ENCODE peak calls at places on chromosomes 7 and 10, in nine cellular contexts. One of them, this sample, is unnamed.
A peak's percentile ranks its signal among the peaks of the same experiment; 100 is the strongest.

GRCh38 chr7:47915066-47915976 is 32.9 kb downstream of the PKD1L1 start:
- DNase-seq in NT2/D1: no peak
- DNase-seq in mammary epithelial cell: no peak
- DNase-seq in activated gamma-delta T cell: no peak
- DNase-seq in HEK293T: no peak
- DNase-seq in BE2C: no peak
- DNase-seq in HTR-8/SVneo: no peak
- DNase-seq in kidney glomerular epithelial cell: peak; percentile 48
- DNase-seq in thoracic aorta: no peak
- DNase-seq in this sample: no peak

GRCh38 chr7:126959649-126960048 is 293.1 kb downstream of the GRM8 start:
- DNase-seq in NT2/D1: no peak
- DNase-seq in mammary epithelial cell: no peak
- DNase-seq in activated gamma-delta T cell: no peak
- DNase-seq in HEK293T: no peak
- DNase-seq in BE2C: peak; percentile 20
- DNase-seq in HTR-8/SVneo: no peak
- DNase-seq in kidney glomerular epithelial cell: no peak
- DNase-seq in thoracic aorta: no peak
- DNase-seq in this sample: no peak

GRCh38 chr7:81256991-81257390 is 338.1 kb upstream of the SEMA3C start:
- DNase-seq in NT2/D1: peak; percentile 15
- DNase-seq in mammary epithelial cell: no peak
- DNase-seq in activated gamma-delta T cell: no peak
- DNase-seq in HEK293T: peak; percentile 14
- DNase-seq in BE2C: peak; percentile 44
- DNase-seq in HTR-8/SVneo: no peak
- DNase-seq in kidney glomerular epithelial cell: no peak
- DNase-seq in thoracic aorta: no peak
- DNase-seq in this sample: peak; percentile 26

GRCh38 chr10:117373848-117374505 is 1.3 kb downstream of the PDZD8 start:
- DNase-seq in NT2/D1: no peak
- DNase-seq in mammary epithelial cell: peak; percentile 57
- DNase-seq in activated gamma-delta T cell: no peak
- DNase-seq in HEK293T: peak; percentile 38
- DNase-seq in BE2C: peak; percentile 28
- DNase-seq in HTR-8/SVneo: no peak
- DNase-seq in kidney glomerular epithelial cell: peak; percentile 34
- DNase-seq in thoracic aorta: no peak
- DNase-seq in this sample: peak; percentile 35

GRCh38 chr10:101566333-101567164 is 21.5 kb downstream of the POLL start:
- DNase-seq in NT2/D1: no peak
- DNase-seq in mammary epithelial cell: no peak
- DNase-seq in activated gamma-delta T cell: no peak
- DNase-seq in HEK293T: peak; percentile 64
- DNase-seq in BE2C: peak; percentile 79
- DNase-seq in HTR-8/SVneo: no peak
- DNase-seq in kidney glomerular epithelial cell: no peak
- DNase-seq in thoracic aorta: no peak
- DNase-seq in this sample: peak; percentile 71

GRCh38 chr7:158077441-158077840 is 510.2 kb downstream of the PTPRN2 start:
- DNase-seq in NT2/D1: no peak
- DNase-seq in mammary epithelial cell: no peak
- DNase-seq in activated gamma-delta T cell: no peak
- DNase-seq in HEK293T: no peak
- DNase-seq in BE2C: no peak
- DNase-seq in HTR-8/SVneo: no peak
- DNase-seq in kidney glomerular epithelial cell: no peak
- DNase-seq in thoracic aorta: no peak
- DNase-seq in this sample: no peak

GRCh38 chr7:88318196-88318595 is 11.5 kb upstream of the STEAP4 start:
- DNase-seq in NT2/D1: no peak
- DNase-seq in mammary epithelial cell: peak; percentile 77
- DNase-seq in activated gamma-delta T cell: no peak
- DNase-seq in HEK293T: no peak
- DNase-seq in BE2C: no peak
- DNase-seq in HTR-8/SVneo: no peak
- DNase-seq in kidney glomerular epithelial cell: no peak
- DNase-seq in thoracic aorta: no peak
- DNase-seq in this sample: no peak

GRCh38 chr7:4274286-4274685 is 407.8 kb upstream of the FOXK1 start:
- DNase-seq in NT2/D1: no peak
- DNase-seq in mammary epithelial cell: no peak
- DNase-seq in activated gamma-delta T cell: no peak
- DNase-seq in HEK293T: no peak
- DNase-seq in BE2C: no peak
- DNase-seq in HTR-8/SVneo: no peak
- DNase-seq in kidney glomerular epithelial cell: no peak
- DNase-seq in thoracic aorta: no peak
- DNase-seq in this sample: no peak

GRCh38 chr7:12692479-12693259 is 5.2 kb downstream of the ARL4A start:
- DNase-seq in NT2/D1: no peak
- DNase-seq in mammary epithelial cell: no peak
- DNase-seq in activated gamma-delta T cell: no peak
- DNase-seq in HEK293T: no peak
- DNase-seq in BE2C: no peak
- DNase-seq in HTR-8/SVneo: no peak
- DNase-seq in kidney glomerular epithelial cell: no peak
- DNase-seq in thoracic aorta: no peak
- DNase-seq in this sample: no peak

GRCh38 chr7:142870575-142871259 is 14.8 kb downstream of the TRPV6 start:
- DNase-seq in NT2/D1: no peak
- DNase-seq in mammary epithelial cell: no peak
- DNase-seq in activated gamma-delta T cell: no peak
- DNase-seq in HEK293T: no peak
- DNase-seq in BE2C: no peak
- DNase-seq in HTR-8/SVneo: no peak
- DNase-seq in kidney glomerular epithelial cell: no peak
- DNase-seq in thoracic aorta: no peak
- DNase-seq in this sample: no peak

GRCh38 chr7:55046582-55047347 is 27.9 kb downstream of the EGFR start:
- DNase-seq in NT2/D1: no peak
- DNase-seq in mammary epithelial cell: no peak
- DNase-seq in activated gamma-delta T cell: no peak
- DNase-seq in HEK293T: no peak
- DNase-seq in BE2C: no peak
- DNase-seq in HTR-8/SVneo: no peak
- DNase-seq in kidney glomerular epithelial cell: no peak
- DNase-seq in thoracic aorta: no peak
- DNase-seq in this sample: no peak

GRCh38 chr7:95335093-95335492 is 10.8 kb upstream of the PON1 start:
- DNase-seq in NT2/D1: no peak
- DNase-seq in mammary epithelial cell: peak; percentile 76
- DNase-seq in activated gamma-delta T cell: no peak
- DNase-seq in HEK293T: no peak
- DNase-seq in BE2C: no peak
- DNase-seq in HTR-8/SVneo: peak; percentile 3
- DNase-seq in kidney glomerular epithelial cell: peak; percentile 76
- DNase-seq in thoracic aorta: no peak
- DNase-seq in this sample: no peak

GRCh38 chr10:106672517-106673175 is 491.9 kb downstream of the SORCS1 start:
- DNase-seq in NT2/D1: no peak
- DNase-seq in mammary epithelial cell: no peak
- DNase-seq in activated gamma-delta T cell: no peak
- DNase-seq in HEK293T: no peak
- DNase-seq in BE2C: no peak
- DNase-seq in HTR-8/SVneo: no peak
- DNase-seq in kidney glomerular epithelial cell: no peak
- DNase-seq in thoracic aorta: no peak
- DNase-seq in this sample: no peak

GRCh38 chr10:132634241-132634946 is 96.8 kb downstream of the INPP5A start:
- DNase-seq in NT2/D1: no peak
- DNase-seq in mammary epithelial cell: no peak
- DNase-seq in activated gamma-delta T cell: no peak
- DNase-seq in HEK293T: no peak
- DNase-seq in BE2C: no peak
- DNase-seq in HTR-8/SVneo: no peak
- DNase-seq in kidney glomerular epithelial cell: no peak
- DNase-seq in thoracic aorta: no peak
- DNase-seq in this sample: peak; percentile 6

GRCh38 chr7:42493436-42494198 is 256.6 kb upstream of the GLI3 start:
- DNase-seq in NT2/D1: peak; percentile 58
- DNase-seq in mammary epithelial cell: peak; percentile 81
- DNase-seq in activated gamma-delta T cell: no peak
- DNase-seq in HEK293T: peak; percentile 60
- DNase-seq in BE2C: no peak
- DNase-seq in HTR-8/SVneo: peak; percentile 61
- DNase-seq in kidney glomerular epithelial cell: peak; percentile 79
- DNase-seq in thoracic aorta: peak; percentile 41
- DNase-seq in this sample: peak; percentile 70

GRCh38 chr7:152989889-152990380 is 230.4 kb downstream of the ACTR3B start:
- DNase-seq in NT2/D1: no peak
- DNase-seq in mammary epithelial cell: peak; percentile 12
- DNase-seq in activated gamma-delta T cell: no peak
- DNase-seq in HEK293T: no peak
- DNase-seq in BE2C: no peak
- DNase-seq in HTR-8/SVneo: no peak
- DNase-seq in kidney glomerular epithelial cell: no peak
- DNase-seq in thoracic aorta: no peak
- DNase-seq in this sample: no peak

GRCh38 chr7:95405208-95405607 is 9.0 kb upstream of the PON3 start:
- DNase-seq in NT2/D1: no peak
- DNase-seq in mammary epithelial cell: no peak
- DNase-seq in activated gamma-delta T cell: no peak
- DNase-seq in HEK293T: no peak
- DNase-seq in BE2C: no peak
- DNase-seq in HTR-8/SVneo: no peak
- DNase-seq in kidney glomerular epithelial cell: no peak
- DNase-seq in thoracic aorta: no peak
- DNase-seq in this sample: no peak

GRCh38 chr7:2820508-2820934 is 23.6 kb downstream of the GNA12 start:
- DNase-seq in NT2/D1: no peak
- DNase-seq in mammary epithelial cell: peak; percentile 96
- DNase-seq in activated gamma-delta T cell: no peak
- DNase-seq in HEK293T: no peak
- DNase-seq in BE2C: no peak
- DNase-seq in HTR-8/SVneo: peak; percentile 90
- DNase-seq in kidney glomerular epithelial cell: peak; percentile 78
- DNase-seq in thoracic aorta: peak; percentile 68
- DNase-seq in this sample: no peak

GRCh38 chr7:801940-802364 is 30.3 kb upstream of the SUN1 start:
- DNase-seq in NT2/D1: no peak
- DNase-seq in mammary epithelial cell: no peak
- DNase-seq in activated gamma-delta T cell: no peak
- DNase-seq in HEK293T: no peak
- DNase-seq in BE2C: peak; percentile 62
- DNase-seq in HTR-8/SVneo: no peak
- DNase-seq in kidney glomerular epithelial cell: no peak
- DNase-seq in thoracic aorta: no peak
- DNase-seq in this sample: no peak

GRCh38 chr10:4131407-4132215 is 346.6 kb upstream of the KLF6 start:
- DNase-seq in NT2/D1: no peak
- DNase-seq in mammary epithelial cell: peak; percentile 84
- DNase-seq in activated gamma-delta T cell: no peak
- DNase-seq in HEK293T: no peak
- DNase-seq in BE2C: no peak
- DNase-seq in HTR-8/SVneo: peak; percentile 32
- DNase-seq in kidney glomerular epithelial cell: peak; percentile 64
- DNase-seq in thoracic aorta: no peak
- DNase-seq in this sample: no peak

GRCh38 chr7:88254721-88255120 is 34.9 kb upstream of the SRI start:
- DNase-seq in NT2/D1: no peak
- DNase-seq in mammary epithelial cell: peak; percentile 98
- DNase-seq in activated gamma-delta T cell: no peak
- DNase-seq in HEK293T: no peak
- DNase-seq in BE2C: no peak
- DNase-seq in HTR-8/SVneo: no peak
- DNase-seq in kidney glomerular epithelial cell: peak; percentile 63
- DNase-seq in thoracic aorta: no peak
- DNase-seq in this sample: no peak

GRCh38 chr7:98165827-98166667 is 45.2 kb upstream of the BHLHA15 start:
- DNase-seq in NT2/D1: peak; percentile 38
- DNase-seq in mammary epithelial cell: peak; percentile 8
- DNase-seq in activated gamma-delta T cell: no peak
- DNase-seq in HEK293T: peak; percentile 48
- DNase-seq in BE2C: peak; percentile 67
- DNase-seq in HTR-8/SVneo: no peak
- DNase-seq in kidney glomerular epithelial cell: peak; percentile 10
- DNase-seq in thoracic aorta: no peak
- DNase-seq in this sample: peak; percentile 77

GRCh38 chr10:127194598-127194997 is 1.8 kb downstream of the INSYN2A start:
- DNase-seq in NT2/D1: no peak
- DNase-seq in mammary epithelial cell: no peak
- DNase-seq in activated gamma-delta T cell: no peak
- DNase-seq in HEK293T: no peak
- DNase-seq in BE2C: no peak
- DNase-seq in HTR-8/SVneo: no peak
- DNase-seq in kidney glomerular epithelial cell: no peak
- DNase-seq in thoracic aorta: no peak
- DNase-seq in this sample: no peak

GRCh38 chr7:13032524-13032923 is 345.1 kb downstream of the ARL4A start:
- DNase-seq in NT2/D1: peak; percentile 89
- DNase-seq in mammary epithelial cell: no peak
- DNase-seq in activated gamma-delta T cell: no peak
- DNase-seq in HEK293T: peak; percentile 11
- DNase-seq in BE2C: no peak
- DNase-seq in HTR-8/SVneo: no peak
- DNase-seq in kidney glomerular epithelial cell: no peak
- DNase-seq in thoracic aorta: no peak
- DNase-seq in this sample: no peak

GRCh38 chr10:104622598-104623209 is 18.4 kb upstream of the SORCS3 start:
- DNase-seq in NT2/D1: no peak
- DNase-seq in mammary epithelial cell: peak; percentile 42
- DNase-seq in activated gamma-delta T cell: no peak
- DNase-seq in HEK293T: peak; percentile 39
- DNase-seq in BE2C: no peak
- DNase-seq in HTR-8/SVneo: no peak
- DNase-seq in kidney glomerular epithelial cell: no peak
- DNase-seq in thoracic aorta: no peak
- DNase-seq in this sample: peak; percentile 41

GRCh38 chr10:88745633-88746032 is 14.2 kb upstream of the LIPN start:
- DNase-seq in NT2/D1: no peak
- DNase-seq in mammary epithelial cell: no peak
- DNase-seq in activated gamma-delta T cell: no peak
- DNase-seq in HEK293T: no peak
- DNase-seq in BE2C: no peak
- DNase-seq in HTR-8/SVneo: no peak
- DNase-seq in kidney glomerular epithelial cell: no peak
- DNase-seq in thoracic aorta: no peak
- DNase-seq in this sample: no peak

GRCh38 chr7:151745090-151745638 is 131.8 kb downstream of the PRKAG2 start:
- DNase-seq in NT2/D1: no peak
- DNase-seq in mammary epithelial cell: peak; percentile 61
- DNase-seq in activated gamma-delta T cell: no peak
- DNase-seq in HEK293T: peak; percentile 62
- DNase-seq in BE2C: no peak
- DNase-seq in HTR-8/SVneo: peak; percentile 47
- DNase-seq in kidney glomerular epithelial cell: peak; percentile 50
- DNase-seq in thoracic aorta: peak; percentile 87
- DNase-seq in this sample: no peak

GRCh38 chr7:20310963-20311742 is 19.5 kb upstream of the ITGB8 start:
- DNase-seq in NT2/D1: no peak
- DNase-seq in mammary epithelial cell: peak; percentile 51
- DNase-seq in activated gamma-delta T cell: no peak
- DNase-seq in HEK293T: no peak
- DNase-seq in BE2C: no peak
- DNase-seq in HTR-8/SVneo: no peak
- DNase-seq in kidney glomerular epithelial cell: peak; percentile 70
- DNase-seq in thoracic aorta: no peak
- DNase-seq in this sample: no peak

GRCh38 chr7:101453617-101454016 is 90.9 kb downstream of the COL26A1 start:
- DNase-seq in NT2/D1: no peak
- DNase-seq in mammary epithelial cell: no peak
- DNase-seq in activated gamma-delta T cell: no peak
- DNase-seq in HEK293T: no peak
- DNase-seq in BE2C: no peak
- DNase-seq in HTR-8/SVneo: no peak
- DNase-seq in kidney glomerular epithelial cell: peak; percentile 89
- DNase-seq in thoracic aorta: no peak
- DNase-seq in this sample: no peak

GRCh38 chr10:125521721-125522680 is 161.0 kb downstream of the TEX36 start:
- DNase-seq in NT2/D1: peak; percentile 51
- DNase-seq in mammary epithelial cell: no peak
- DNase-seq in activated gamma-delta T cell: no peak
- DNase-seq in HEK293T: peak; percentile 85
- DNase-seq in BE2C: peak; percentile 70
- DNase-seq in HTR-8/SVneo: peak; percentile 8
- DNase-seq in kidney glomerular epithelial cell: no peak
- DNase-seq in thoracic aorta: no peak
- DNase-seq in this sample: peak; percentile 56

GRCh38 chr10:88113232-88113631 is 249.8 kb downstream of the PTEN start:
- DNase-seq in NT2/D1: no peak
- DNase-seq in mammary epithelial cell: no peak
- DNase-seq in activated gamma-delta T cell: no peak
- DNase-seq in HEK293T: no peak
- DNase-seq in BE2C: no peak
- DNase-seq in HTR-8/SVneo: no peak
- DNase-seq in kidney glomerular epithelial cell: no peak
- DNase-seq in thoracic aorta: no peak
- DNase-seq in this sample: no peak

This sample was measured in glutamatergic neuron.